ENCODE peak calls at places on chromosomes 7 and 10, in five cellular contexts. J, L, U, X and F are unnamed samples.

GRCh38 chr10:86330778-86331763 is 35.5 kb downstream of the GRID1 start:
- DNase-seq in J (no peak), L (no peak), U (no peak), X (no peak), F (no peak)

GRCh38 chr7:46932656-46933424 is 649.1 kb downstream of the TNS3 start:
- DNase-seq in J (no peak), L (peak), U (no peak), X (no peak), F (no peak)

GRCh38 chr7:66557214-66558200 is 71.2 kb upstream of the KCTD7 start:
- DNase-seq in J (peak), L (peak), U (peak), X (no peak), F (peak)

GRCh38 chr10:119254355-119254754 is 47.0 kb downstream of the GRK5 start:
- DNase-seq in J (no peak), L (peak), U (no peak), X (no peak), F (no peak)

GRCh38 chr7:158689500-158689899 is 15.1 kb downstream of the NCAPG2 start:
- DNase-seq in J (no peak), L (no peak), U (no peak), X (no peak), F (no peak)

GRCh38 chr10:75640803-75641202 is 209.4 kb downstream of the LRMDA start:
- DNase-seq in J (no peak), L (no peak), U (no peak), X (no peak), F (no peak)

GRCh38 chr10:48302515-48303476 is 3.7 kb upstream of the MAPK8 start:
- DNase-seq in J (no peak), L (no peak), U (no peak), X (no peak), F (no peak)

GRCh38 chr10:124648738-124649137 is 95.4 kb downstream of the FAM53B start:
- DNase-seq in J (no peak), L (peak), U (peak), X (peak), F (peak)

GRCh38 chr7:95867309-95867708 is 95.0 kb downstream of the DYNC1I1 start:
- DNase-seq in J (no peak), L (no peak), U (no peak), X (no peak), F (no peak)